ENCODE peak calls at places on chromosomes 7 and 10, in five cellular contexts. Y is CD8-positive, alpha-beta T cell; F is GM06990; L is spleen; M is DND-41. V is an unnamed sample.

GRCh38 chr7:36291387-36292316 is 98.0 kb upstream of the ANLN start:
- DNase-seq in M (peak; percentile 77), F (no peak), Y (peak; percentile 78), L (peak; percentile 93), V (peak; percentile 60)

GRCh38 chr10:62426086-62426485 is 51.9 kb downstream of the ZNF365 start:
- DNase-seq in L (no peak), M (no peak), F (no peak), Y (no peak), V (no peak)

GRCh38 chr10:30812018-30812851 is 182.7 kb upstream of the LYZL2 start:
- DNase-seq in Y (no peak), L (peak; percentile 64), F (no peak), M (peak; percentile 39), V (peak; percentile 44)

GRCh38 chr10:116490028-116490662 is 55.6 kb upstream of the PNLIP start:
- DNase-seq in Y (no peak), F (no peak), M (no peak), L (no peak), V (peak; percentile 32)

GRCh38 chr7:40658731-40659130 is 523.9 kb downstream of the SUGCT start:
- DNase-seq in F (no peak), L (no peak), M (no peak), Y (no peak), V (no peak)

GRCh38 chr7:105677803-105678583 is 96.7 kb upstream of the EFCAB10 start:
- DNase-seq in Y (peak; percentile 56), L (peak; percentile 86), M (peak; percentile 84), F (peak; percentile 44), V (peak; percentile 79)

GRCh38 chr10:11685787-11686218 is 56.4 kb upstream of the ECHDC3 start:
- DNase-seq in M (peak; percentile 76), F (no peak), L (peak; percentile 91), Y (peak; percentile 63), V (peak; percentile 95)

GRCh38 chr10:12566161-12567115 is 217.1 kb downstream of the CAMK1D start:
- DNase-seq in M (no peak), L (no peak), Y (no peak), F (no peak), V (no peak)

GRCh38 chr10:132961-133898 is 2.0 kb upstream of the ZMYND11 start:
- DNase-seq in L (no peak), M (no peak), F (no peak), Y (no peak), V (no peak)
- H3K4me3 ChIP-seq in L (no peak overlapping the region), M (peak overlapping the region; percentile 71), F (no peak overlapping the region), Y (no peak overlapping the region), V (no peak overlapping the region)

GRCh38 chr7:13144622-13145021 is 457.2 kb downstream of the ARL4A start:
- DNase-seq in M (no peak), Y (no peak), L (no peak), F (no peak), V (no peak)
- H3K4me3 ChIP-seq in M (no peak overlapping the region), Y (no peak overlapping the region), L (no peak overlapping the region), F (no peak overlapping the region), V (no peak overlapping the region)

GRCh38 chr10:99975106-99975829 is 34.5 kb downstream of the DNMBP start:
- DNase-seq in F (peak; percentile 56), L (no peak), M (no peak), Y (no peak), V (no peak)
- H3K4me3 ChIP-seq in F (no peak overlapping the region), L (no peak overlapping the region), M (no peak overlapping the region), Y (no peak overlapping the region), V (no peak overlapping the region)

GRCh38 chr7:12725575-12726316 is 38.3 kb downstream of the ARL4A start:
- DNase-seq in M (no peak), F (no peak), L (no peak), Y (no peak), V (no peak)

GRCh38 chr7:12727455-12728191 is 40.2 kb downstream of the ARL4A start:
- DNase-seq in L (no peak), Y (no peak), F (no peak), M (no peak), V (no peak)

GRCh38 chr7:12729112-12729511 is 41.7 kb downstream of the ARL4A start:
- DNase-seq in L (no peak), M (no peak), F (no peak), Y (no peak), V (no peak)

GRCh38 chr7:12728192-12728538 is 40.7 kb downstream of the ARL4A start:
- DNase-seq in L (no peak), M (no peak), Y (no peak), F (no peak), V (no peak)

DNA sequence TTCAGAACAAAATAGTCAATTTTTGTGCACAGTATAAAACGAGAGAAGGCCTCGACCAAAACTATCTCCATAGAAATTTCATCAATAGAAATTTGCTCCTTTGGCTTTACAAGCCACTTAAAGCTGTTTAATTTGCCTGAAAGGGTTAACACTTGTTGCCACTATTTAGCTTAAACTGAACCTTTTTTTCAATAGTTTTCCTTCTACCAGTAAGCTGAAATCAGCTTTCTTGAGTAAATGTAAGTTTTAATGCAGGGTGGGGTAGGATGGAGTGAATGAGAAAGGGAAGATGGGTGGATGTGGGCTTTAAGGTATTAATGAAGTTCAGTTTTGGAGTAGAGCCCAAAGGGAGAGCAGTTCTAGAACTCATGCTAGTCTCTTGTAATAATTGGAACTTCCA is 39.5 kb downstream of the ARL4A start:
- DNase-seq in M (no peak), F (no peak), Y (no peak), L (no peak), V (no peak)
- H3K4me3 ChIP-seq in M (no peak overlapping the region), F (no peak overlapping the region), Y (no peak overlapping the region), L (no peak overlapping the region), V (no peak overlapping the region)

V was measured in Jurkat, Clone E6-1.